ENCODE peak calls at places on chromosomes 2 and 18, in nine cellular contexts. T is breast epithelium, C is H1, N is upper lobe of left lung, I is HCT116, Y is stomach, V is GM12891, Z is K562, A is prostate gland. D is an unnamed sample.

GRCh38 chr2:139142252-139142651 is 362.1 kb upstream of the NXPH2 start:
- DNase-seq in T (no peak), C (no peak), N (no peak), I (peak), Y (no peak), V (no peak), Z (no peak), A (no peak), D (no peak)

GRCh38 chr2:32009479-32010256 is 1.1 kb downstream of the MEMO1 start:
- DNase-seq in T (no peak), C (peak), N (peak), I (no peak), Y (peak), V (no peak), Z (peak), A (peak), D (peak)

GRCh38 chr18:5195656-5196055 is 1.4 kb downstream of the AKAIN1 start:
- DNase-seq in T (no peak), C (no peak), N (no peak), I (no peak), Y (no peak), V (no peak), Z (no peak), A (no peak), D (no peak)

GRCh38 chr18:56627991-56628390 is 10.4 kb downstream of the TXNL1 start:
- DNase-seq in T (no peak), C (no peak), N (no peak), I (no peak), Y (no peak), V (no peak), Z (no peak), A (no peak), D (no peak)

GRCh38 chr2:58032016-58032750 is 14.4 kb upstream of the VRK2 start:
- DNase-seq in T (no peak), C (no peak), N (no peak), I (no peak), Y (no peak), V (no peak), Z (no peak), A (no peak), D (no peak)

GRCh38 chr2:57758686-57759085 is 287.9 kb upstream of the VRK2 start:
- DNase-seq in T (no peak), C (no peak), N (no peak), I (no peak), Y (no peak), V (no peak), Z (no peak), A (no peak), D (no peak)

GRCh38 chr2:70806620-70807019 is 13.8 kb downstream of the CLEC4F start:
- DNase-seq in T (no peak), C (no peak), N (no peak), I (no peak), Y (no peak), V (no peak), Z (no peak), A (no peak), D (no peak)

GRCh38 chr2:211085056-211085680 is 528.8 kb downstream of the CPS1 start:
- DNase-seq in T (no peak), C (no peak), N (no peak), I (peak), Y (no peak), V (no peak), Z (peak), A (no peak), D (no peak)

GRCh38 chr18:46333371-46334199 is 229.4 kb downstream of the HAUS1 start:
- DNase-seq in T (peak), C (peak), N (peak), I (peak), Y (no peak), V (no peak), Z (peak), A (peak), D (no peak)

GRCh38 chr2:3223080-3223923 is 154.3 kb downstream of the EIPR1 start:
- DNase-seq in T (no peak), C (no peak), N (no peak), I (no peak), Y (no peak), V (no peak), Z (no peak), A (no peak), D (peak)

GRCh38 chr2:211035548-211036185 is 479.3 kb downstream of the CPS1 start:
- DNase-seq in T (no peak), C (no peak), N (no peak), I (peak), Y (no peak), V (no peak), Z (no peak), A (no peak), D (no peak)

GRCh38 chr2:95380280-95380679 is 22.2 kb upstream of the FAHD2A start:
- DNase-seq in T (no peak), C (no peak), N (no peak), I (no peak), Y (no peak), V (no peak), Z (no peak), A (no peak), D (no peak)

GRCh38 chr2:143901185-143901842 is 618.6 kb downstream of the ZEB2 start:
- DNase-seq in T (no peak), C (no peak), N (no peak), I (peak), Y (no peak), V (no peak), Z (no peak), A (no peak), D (no peak)
- TF ChIP-seq POLR2AphosphoS5 in T (no peak), C (no peak), N (no peak), I (no peak), Y (no peak), V (no peak), Z (no peak), A (no peak), D (no peak)

GRCh38 chr2:112809112-112809511 is 24.8 kb upstream of the IL1A start:
- DNase-seq in T (no peak), C (no peak), N (no peak), I (no peak), Y (no peak), V (no peak), Z (no peak), A (no peak), D (no peak)

GRCh38 chr2:112803691-112804521 is 19.6 kb upstream of the IL1A start:
- DNase-seq in T (no peak), C (no peak), N (no peak), I (no peak), Y (no peak), V (no peak), Z (no peak), A (no peak), D (no peak)

GRCh38 chr2:112807233-112807807 is 23.0 kb upstream of the IL1A start:
- DNase-seq in T (no peak), C (no peak), N (no peak), I (no peak), Y (no peak), V (no peak), Z (peak), A (no peak), D (no peak)

GRCh38 chr2:112800881-112801583 is 16.7 kb upstream of the IL1A start:
- DNase-seq in T (no peak), C (no peak), N (no peak), I (no peak), Y (no peak), V (no peak), Z (no peak), A (no peak), D (no peak)

GRCh38 chr2:112805542-112805941 is 21.2 kb upstream of the IL1A start:
- DNase-seq in T (no peak), C (no peak), N (no peak), I (no peak), Y (no peak), V (no peak), Z (no peak), A (no peak), D (no peak)
- TF ChIP-seq POLR2A in T (no peak), C (no peak), N (no peak), I (no peak), Y (no peak), V (no peak), Z (no peak), A (no peak), D (no peak)

GRCh38 chr2:20092226-20092900 is 40.9 kb upstream of the LAPTM4A start:
- DNase-seq in T (no peak), C (no peak), N (peak), I (no peak), Y (no peak), V (no peak), Z (no peak), A (no peak), D (no peak)

GRCh38 chr2:20092901-20093235 is 41.4 kb upstream of the LAPTM4A start:
- DNase-seq in T (no peak), C (no peak), N (no peak), I (no peak), Y (no peak), V (no peak), Z (no peak), A (no peak), D (no peak)

GRCh38 chr2:20093263-20094141 is 42.1 kb upstream of the LAPTM4A start:
- DNase-seq in T (no peak), C (peak), N (no peak), I (peak), Y (peak), V (no peak), Z (no peak), A (peak), D (no peak)

GRCh38 chr2:20089715-20090464 is 38.5 kb upstream of the LAPTM4A start:
- DNase-seq in T (no peak), C (no peak), N (no peak), I (no peak), Y (no peak), V (no peak), Z (no peak), A (no peak), D (no peak)

GRCh38 chr2:20091305-20091991 is 40.0 kb upstream of the LAPTM4A start:
- DNase-seq in T (peak), C (no peak), N (no peak), I (no peak), Y (no peak), V (no peak), Z (no peak), A (no peak), D (no peak)
- TF ChIP-seq POLR2AphosphoS5 in T (peak), C (no peak), N (no peak), I (no peak), Y (no peak), V (no peak), Z (no peak), A (no peak), D (no peak)

GRCh38 chr2:131517106-131517831 is 10.4 kb upstream of the CCDC74A start:
- DNase-seq in T (no peak), C (no peak), N (peak), I (no peak), Y (no peak), V (no peak), Z (peak), A (no peak), D (no peak)
- TF ChIP-seq POLR2A in T (no peak), C (no peak), N (no peak), I (no peak), Y (no peak), V (no peak), Z (no peak), A (no peak), D (no peak)

DNA sequence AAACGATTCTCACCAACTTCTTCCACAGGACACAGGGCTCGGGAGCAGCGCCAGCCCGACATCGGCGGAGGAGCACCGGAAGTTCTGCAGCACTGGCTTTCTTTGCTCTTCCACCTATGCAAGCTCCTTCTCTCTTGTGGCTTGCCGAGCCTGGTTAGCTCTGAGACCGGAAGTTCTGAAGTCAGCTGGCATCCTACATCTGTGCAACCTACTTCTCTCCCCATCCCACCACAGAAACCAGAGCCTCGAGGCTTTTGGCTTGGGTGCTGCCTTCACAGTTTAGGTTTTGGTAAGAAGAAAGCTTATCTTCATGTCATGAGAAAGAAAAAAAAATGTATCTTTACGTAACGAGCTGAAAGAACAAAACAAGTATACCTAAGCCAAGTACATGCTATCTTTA is 111.7 kb downstream of the ANKRD44 start:
- DNase-seq in T (peak), C (no peak), N (peak), I (no peak), Y (peak), V (peak), Z (no peak), A (peak), D (peak)
- TF ChIP-seq POLR2AphosphoS5 in T (peak), C (no peak), N (peak), I (no peak), Y (peak), V (peak), Z (no peak), A (no peak), D (peak)